ENCODE peak calls at places on chromosomes 11 and 22, in five cellular contexts. E is lower lobe of right lung, O is left lung, Z is lung, U is ovary. A is an unnamed sample.
A peak's percentile ranks its signal among the peaks of the same experiment; 100 is the strongest.

GRCh38 chr11:35567737-35568465 is 42.5 kb upstream of the PAMR1 start:
- DNase-seq in E (peak; percentile 48), O (no peak), Z (peak; percentile 36), U (no peak), A (no peak)

GRCh38 chr11:15769203-15769602 is 587.1 kb downstream of the SOX6 start:
- DNase-seq in E (no peak), O (no peak), Z (no peak), U (no peak), A (no peak)

GRCh38 chr11:125591659-125592304 is 870 bp upstream of the STT3A start:
- DNase-seq in E (peak; percentile 59), O (peak; percentile 50), Z (peak; percentile 34), U (peak; percentile 43), A (no peak)

GRCh38 chr11:16780146-16780545 is 41.7 kb downstream of the C11orf58 start:
- DNase-seq in E (no peak), O (no peak), Z (no peak), U (no peak), A (no peak)

GRCh38 chr11:15213471-15214231 is 98.9 kb downstream of the INSC start:
- DNase-seq in E (no peak), O (no peak), Z (no peak), U (no peak), A (no peak)

GRCh38 chr22:23384451-23384850 is 195.6 kb downstream of the IGLL1 start:
- DNase-seq in E (peak; percentile 49), O (peak; percentile 33), Z (no peak), U (peak; percentile 79), A (no peak)

GRCh38 chr11:75154646-75155569 is 4.0 kb downstream of the SLCO2B1 start:
- DNase-seq in E (no peak), O (no peak), Z (no peak), U (no peak), A (peak; percentile 36)

GRCh38 chr11:101390539-101390938 is 193.3 kb downstream of the TRPC6 start:
- DNase-seq in E (no peak), O (no peak), Z (no peak), U (no peak), A (peak; percentile 11)

GRCh38 chr11:58958500-58958899 is 19.2 kb downstream of the GLYATL1 start:
- DNase-seq in E (no peak), O (no peak), Z (no peak), U (no peak), A (peak; percentile 36)

GRCh38 chr11:134313821-134314607 is 17.8 kb upstream of the GLB1L2 start:
- DNase-seq in E (no peak), O (no peak), Z (no peak), U (no peak), A (no peak)

GRCh38 chr11:65439331-65440181 is 17.0 kb downstream of the NEAT1 start:
- DNase-seq in E (no peak), O (peak; percentile 19), Z (no peak), U (peak; percentile 7), A (peak; percentile 46)

GRCh38 chr22:29133603-29134133 is 60.8 kb downstream of the KREMEN1 start:
- DNase-seq in E (no peak), O (no peak), Z (no peak), U (no peak), A (no peak)

GRCh38 chr11:47578524-47579460 is at the start of the genes KBTBD4 and NDUFS3:
- DNase-seq in E (peak; percentile 91), O (peak; percentile 90), Z (peak; percentile 89), U (peak; percentile 89), A (peak; percentile 92)

GRCh38 chr11:113339909-113340569 is 25.7 kb downstream of the TTC12 start:
- DNase-seq in E (no peak), O (no peak), Z (no peak), U (no peak), A (no peak)

GRCh38 chr22:27843441-27843840 is 41.9 kb upstream of the MN1 start:
- DNase-seq in E (no peak), O (no peak), Z (no peak), U (no peak), A (no peak)

GRCh38 chr11:130916910-130917309 is 631 bp upstream of the SNX19 start:
- DNase-seq in E (no peak), O (no peak), Z (no peak), U (no peak), A (no peak)

GRCh38 chr22:26689553-26690301 is 32.3 kb downstream of the MIAT start:
- DNase-seq in E (no peak), O (no peak), Z (no peak), U (no peak), A (no peak)

GRCh38 chr11:63535734-63536133 is 874 bp upstream of the PLAAT4 start:
- DNase-seq in E (no peak), O (no peak), Z (no peak), U (no peak), A (no peak)

GRCh38 chr11:132588366-132588765 is 943.9 kb downstream of the OPCML start:
- DNase-seq in E (no peak), O (no peak), Z (no peak), U (no peak), A (no peak)

GRCh38 chr11:10893713-10894112 is 35.9 kb upstream of the ZBED5 start:
- DNase-seq in E (no peak), O (no peak), Z (no peak), U (no peak), A (no peak)

GRCh38 chr22:36334838-36335603 is 52.7 kb downstream of the MYH9 start:
- DNase-seq in E (no peak), O (no peak), Z (no peak), U (no peak), A (peak; percentile 67)

GRCh38 chr11:75689861-75690641 is 21.2 kb upstream of the MAP6 start:
- DNase-seq in E (no peak), O (no peak), Z (no peak), U (no peak), A (no peak)

GRCh38 chr22:31646186-31647019 is 15.6 kb downstream of the PISD start:
- DNase-seq in E (no peak), O (no peak), Z (no peak), U (no peak), A (no peak)

GRCh38 chr11:22846726-22847125 is 13.5 kb downstream of the CCDC179 start:
- DNase-seq in E (no peak), O (no peak), Z (no peak), U (no peak), A (no peak)

GRCh38 chr11:86696004-86696403 is 23.6 kb upstream of the ME3 start:
- DNase-seq in E (no peak), O (no peak), Z (no peak), U (no peak), A (no peak)

GRCh38 chr22:21450320-21450831 is 16.8 kb upstream of the TMEM191C start:
- DNase-seq in E (peak; percentile 44), O (no peak), Z (no peak), U (no peak), A (no peak)

GRCh38 chr11:95713428-95713827 is 76.2 kb downstream of the FAM76B start:
- DNase-seq in E (no peak), O (no peak), Z (no peak), U (no peak), A (no peak)

GRCh38 chr11:95716266-95716665 is 73.3 kb downstream of the FAM76B start:
- DNase-seq in E (no peak), O (no peak), Z (no peak), U (no peak), A (no peak)

GRCh38 chr11:95717314-95717713 is 72.3 kb downstream of the FAM76B start:
- DNase-seq in E (no peak), O (no peak), Z (no peak), U (no peak), A (no peak)

GRCh38 chr11:95715777-95716241 is 73.8 kb downstream of the FAM76B start:
- DNase-seq in E (no peak), O (no peak), Z (no peak), U (no peak), A (no peak)

GRCh38 chr11:95714853-95715776 is 74.5 kb downstream of the FAM76B start:
- DNase-seq in E (no peak), O (no peak), Z (no peak), U (no peak), A (no peak)
- H3K4me3 ChIP-seq in E (no peak overlapping the region), O (no peak overlapping the region), Z (no peak overlapping the region), U (no peak overlapping the region), A (no peak overlapping the region)

GRCh38 chr11:104443387-104443786 is 279.4 kb upstream of the PDGFD start:
- DNase-seq in E (no peak), O (no peak), Z (no peak), U (no peak), A (peak; percentile 25)

DNA sequence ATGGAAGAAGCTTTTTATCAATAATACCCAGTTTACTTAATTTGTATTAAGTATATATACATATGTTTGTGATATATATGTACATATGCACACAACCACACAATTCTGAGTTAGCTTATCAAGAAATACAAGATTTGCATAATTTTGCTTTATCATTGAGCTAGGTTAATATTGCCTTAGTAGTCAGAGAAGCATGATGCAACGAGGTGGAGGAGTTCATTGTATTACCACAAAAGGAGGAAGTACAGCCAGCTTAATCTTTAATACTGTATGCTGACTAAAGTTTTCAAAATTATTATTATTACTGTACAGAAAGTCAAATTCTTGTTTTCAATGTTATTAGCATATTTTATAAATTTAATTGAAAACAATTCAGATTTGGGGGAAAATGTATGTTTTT is 278.4 kb upstream of the PDGFD start:
- DNase-seq in E (no peak), O (no peak), Z (no peak), U (no peak), A (no peak)
- TF ChIP-seq CTCF in E (no peak), O (no peak), Z (no peak), U (no peak), A (no peak)

GRCh38 chr11:122696662-122697061 is 41.1 kb downstream of the UBASH3B start:
- DNase-seq in E (no peak), O (no peak), Z (no peak), U (no peak), A (no peak)
- H3K36me3 ChIP-seq in E (no peaks in the 10 kb centered on the region), O (no peaks in the 10 kb centered on the region), Z (no peaks in the 10 kb centered on the region), U (no peaks in the 10 kb centered on the region), A (no peaks in the 10 kb centered on the region)

GRCh38 chr11:1450958-1451710 is 35.4 kb downstream of the MOB2 start:
- DNase-seq in E (no peak), O (no peak), Z (no peak), U (no peak), A (no peak)

GRCh38 chr11:1449516-1450270 is 36.9 kb downstream of the MOB2 start:
- DNase-seq in E (no peak), O (no peak), Z (no peak), U (no peak), A (no peak)

GRCh38 chr11:1450344-1450875 is 36.2 kb downstream of the MOB2 start:
- DNase-seq in E (no peak), O (no peak), Z (no peak), U (no peak), A (no peak)

GRCh38 chr11:1448166-1448825 is 38.3 kb downstream of the MOB2 start:
- DNase-seq in E (no peak), O (no peak), Z (no peak), U (no peak), A (no peak)

DNA sequence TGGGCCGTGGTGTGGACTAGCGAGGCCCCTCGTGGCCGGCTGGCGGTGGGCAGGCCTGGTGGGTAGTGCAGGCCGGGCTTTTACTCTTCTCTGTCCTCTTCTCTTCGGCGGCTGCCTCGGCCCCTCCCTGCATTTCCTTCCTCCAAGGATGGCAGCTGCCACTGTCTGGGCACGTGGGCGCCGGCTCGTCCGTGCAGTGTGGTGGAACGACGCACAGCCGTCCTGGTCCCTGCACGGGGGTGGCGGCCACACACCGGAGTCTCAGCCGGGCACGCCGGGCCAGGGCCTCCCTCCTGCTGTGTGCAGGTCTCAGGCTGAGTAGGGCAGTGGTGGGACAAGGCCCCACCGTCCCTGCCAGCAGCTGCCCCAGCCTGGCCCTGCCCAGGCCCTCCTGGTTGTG is 37.7 kb downstream of the MOB2 start:
- DNase-seq in E (no peak), O (no peak), Z (no peak), U (no peak), A (no peak)
- H3K4me3 ChIP-seq in E (no peak overlapping the region), O (no peak overlapping the region), Z (no peak overlapping the region), U (no peak overlapping the region), A (no peak overlapping the region)

A was measured in cardiac muscle cell.